ENCODE peak calls at places on chromosomes 13 and 19, in five cellular contexts. One of them, this sample, is unnamed. For H3K36me3, the result is how much of the 10 kb centered on the place peaks cover.

GRCh38 chr19:47143322-47144073 is 12.9 kb downstream of the SAE1 start:
- DNase-seq in CD8-positive, alpha-beta memory T cell: no peak
- DNase-seq in NT2/D1: no peak
- DNase-seq in heart left ventricle: no peak
- DNase-seq in cardiac muscle cell: no peak
- DNase-seq in this sample: no peak

GRCh38 chr19:35268546-35269424 is at the start of gene USF2:
- DNase-seq in heart left ventricle: peak
- DNase-seq in cardiac muscle cell: peak
- DNase-seq in NT2/D1: no peak
- DNase-seq in CD8-positive, alpha-beta memory T cell: peak
- DNase-seq in this sample: peak

GRCh38 chr19:38932425-38933179 is 1.9 kb downstream of the MRPS12 start:
- DNase-seq in CD8-positive, alpha-beta memory T cell: no peak
- DNase-seq in cardiac muscle cell: peak
- DNase-seq in heart left ventricle: no peak
- DNase-seq in NT2/D1: peak
- DNase-seq in this sample: peak

GRCh38 chr19:16452321-16452720 is 19.4 kb downstream of the EPS15L1 start:
- DNase-seq in heart left ventricle: no peak
- DNase-seq in CD8-positive, alpha-beta memory T cell: no peak
- DNase-seq in NT2/D1: peak
- DNase-seq in cardiac muscle cell: peak
- DNase-seq in this sample: no peak

GRCh38 chr13:75635621-75636338 is at the start of gene LMO7:
- DNase-seq in cardiac muscle cell: peak
- DNase-seq in heart left ventricle: peak
- DNase-seq in NT2/D1: no peak
- DNase-seq in CD8-positive, alpha-beta memory T cell: peak
- DNase-seq in this sample: peak

GRCh38 chr19:16336571-16336970 is 11.9 kb downstream of the KLF2 start:
- DNase-seq in NT2/D1: no peak
- DNase-seq in CD8-positive, alpha-beta memory T cell: no peak
- DNase-seq in heart left ventricle: no peak
- DNase-seq in cardiac muscle cell: no peak
- DNase-seq in this sample: no peak

GRCh38 chr19:13731147-13731964 is 33.0 kb upstream of the MRI1 start:
- DNase-seq in CD8-positive, alpha-beta memory T cell: peak
- DNase-seq in cardiac muscle cell: peak
- DNase-seq in heart left ventricle: peak
- DNase-seq in NT2/D1: peak
- DNase-seq in this sample: peak

GRCh38 chr19:51147663-51148062 is 5.6 kb downstream of the SIGLEC7 start:
- DNase-seq in CD8-positive, alpha-beta memory T cell: no peak
- DNase-seq in heart left ventricle: no peak
- DNase-seq in cardiac muscle cell: no peak
- DNase-seq in NT2/D1: no peak
- DNase-seq in this sample: no peak

GRCh38 chr19:34835952-34836351 is 62.9 kb upstream of the ZNF599 start:
- DNase-seq in cardiac muscle cell: no peak
- DNase-seq in CD8-positive, alpha-beta memory T cell: no peak
- DNase-seq in NT2/D1: no peak
- DNase-seq in heart left ventricle: no peak
- DNase-seq in this sample: no peak

GRCh38 chr13:70370924-70371323 is 262.7 kb upstream of the KLHL1 start:
- DNase-seq in NT2/D1: no peak
- DNase-seq in CD8-positive, alpha-beta memory T cell: no peak
- DNase-seq in heart left ventricle: no peak
- DNase-seq in cardiac muscle cell: no peak
- DNase-seq in this sample: no peak

GRCh38 chr13:112896736-112897602 is 72.0 kb upstream of the MCF2L start:
- DNase-seq in NT2/D1: no peak
- DNase-seq in cardiac muscle cell: no peak
- DNase-seq in CD8-positive, alpha-beta memory T cell: no peak
- DNase-seq in heart left ventricle: peak
- DNase-seq in this sample: peak

GRCh38 chr19:38478273-38478971 is 44.9 kb downstream of the RYR1 start:
- DNase-seq in cardiac muscle cell: peak
- DNase-seq in NT2/D1: peak
- DNase-seq in heart left ventricle: no peak
- DNase-seq in CD8-positive, alpha-beta memory T cell: no peak
- DNase-seq in this sample: no peak

GRCh38 chr19:46287585-46287984 is 9.3 kb upstream of the HIF3A start:
- DNase-seq in heart left ventricle: no peak
- DNase-seq in CD8-positive, alpha-beta memory T cell: no peak
- DNase-seq in cardiac muscle cell: no peak
- DNase-seq in NT2/D1: no peak
- DNase-seq in this sample: no peak

GRCh38 chr13:44697058-44697457 is 120.9 kb upstream of the TSC22D1 start:
- DNase-seq in NT2/D1: no peak
- DNase-seq in CD8-positive, alpha-beta memory T cell: no peak
- DNase-seq in heart left ventricle: no peak
- DNase-seq in cardiac muscle cell: no peak
- DNase-seq in this sample: no peak

GRCh38 chr19:37692956-37693660 is 26.5 kb downstream of the ZNF607 start:
- DNase-seq in NT2/D1: no peak
- DNase-seq in CD8-positive, alpha-beta memory T cell: no peak
- DNase-seq in heart left ventricle: no peak
- DNase-seq in cardiac muscle cell: no peak
- DNase-seq in this sample: no peak

GRCh38 chr19:10882108-10882457 is 10.7 kb downstream of the CARM1 start:
- DNase-seq in cardiac muscle cell: peak
- DNase-seq in heart left ventricle: no peak
- DNase-seq in NT2/D1: no peak
- DNase-seq in CD8-positive, alpha-beta memory T cell: no peak
- DNase-seq in this sample: no peak

GRCh38 chr19:10885241-10886169 is 14.2 kb downstream of the CARM1 start:
- DNase-seq in NT2/D1: no peak
- DNase-seq in CD8-positive, alpha-beta memory T cell: no peak
- DNase-seq in cardiac muscle cell: no peak
- DNase-seq in heart left ventricle: no peak
- DNase-seq in this sample: no peak

GRCh38 chr19:10878253-10878652 is 6.9 kb downstream of the CARM1 start:
- DNase-seq in cardiac muscle cell: no peak
- DNase-seq in CD8-positive, alpha-beta memory T cell: no peak
- DNase-seq in NT2/D1: no peak
- DNase-seq in heart left ventricle: no peak
- DNase-seq in this sample: no peak

GRCh38 chr19:10884273-10884672 is 12.9 kb downstream of the CARM1 start:
- DNase-seq in cardiac muscle cell: peak
- DNase-seq in heart left ventricle: no peak
- DNase-seq in NT2/D1: no peak
- DNase-seq in CD8-positive, alpha-beta memory T cell: no peak
- DNase-seq in this sample: no peak

GRCh38 chr19:10881403-10882107 is 10.2 kb downstream of the CARM1 start:
- DNase-seq in heart left ventricle: no peak
- DNase-seq in NT2/D1: no peak
- DNase-seq in CD8-positive, alpha-beta memory T cell: no peak
- DNase-seq in cardiac muscle cell: peak
- DNase-seq in this sample: no peak
- H3K4me3 ChIP-seq in heart left ventricle: no peak
- H3K4me3 ChIP-seq in NT2/D1: no peak
- H3K4me3 ChIP-seq in CD8-positive, alpha-beta memory T cell: no peak
- H3K4me3 ChIP-seq in cardiac muscle cell: no peak
- H3K4me3 ChIP-seq in this sample: no peak

GRCh38 chr19:19054939-19055440 is 8.8 kb upstream of the SLC25A42 start:
- DNase-seq in cardiac muscle cell: no peak
- DNase-seq in heart left ventricle: peak
- DNase-seq in CD8-positive, alpha-beta memory T cell: no peak
- DNase-seq in NT2/D1: no peak
- DNase-seq in this sample: no peak

GRCh38 chr19:19056636-19057275 is 7.0 kb upstream of the SLC25A42 start:
- DNase-seq in heart left ventricle: no peak
- DNase-seq in cardiac muscle cell: no peak
- DNase-seq in NT2/D1: no peak
- DNase-seq in CD8-positive, alpha-beta memory T cell: no peak
- DNase-seq in this sample: no peak

GRCh38 chr19:19057317-19057716 is 6.5 kb upstream of the SLC25A42 start:
- DNase-seq in CD8-positive, alpha-beta memory T cell: no peak
- DNase-seq in NT2/D1: no peak
- DNase-seq in heart left ventricle: no peak
- DNase-seq in cardiac muscle cell: no peak
- DNase-seq in this sample: no peak

GRCh38 chr19:19054315-19054938 is 9.4 kb upstream of the SLC25A42 start:
- DNase-seq in cardiac muscle cell: no peak
- DNase-seq in heart left ventricle: no peak
- DNase-seq in CD8-positive, alpha-beta memory T cell: no peak
- DNase-seq in NT2/D1: no peak
- DNase-seq in this sample: no peak

DNA sequence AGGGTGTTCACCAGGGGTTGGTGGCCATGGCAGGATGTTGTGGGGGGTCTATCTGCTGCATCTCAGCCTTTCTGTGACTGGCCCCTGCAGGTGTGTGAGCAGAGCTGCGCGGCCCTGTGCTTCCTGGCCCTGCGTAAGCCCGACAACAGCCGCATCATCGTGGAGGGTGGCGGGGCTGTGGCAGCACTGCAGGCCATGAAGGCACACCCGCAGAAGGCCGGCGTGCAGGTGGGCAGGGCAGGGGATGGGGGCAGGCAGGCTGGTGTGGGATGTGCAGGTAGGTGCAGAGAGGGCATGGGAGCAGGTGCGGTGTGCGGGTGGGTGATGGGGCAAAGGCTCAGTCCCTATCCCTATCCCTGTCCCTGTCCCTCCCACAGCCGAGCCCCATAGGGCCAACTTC is 8.1 kb upstream of the SLC25A42 start:
- DNase-seq in NT2/D1: no peak
- DNase-seq in cardiac muscle cell: no peak
- DNase-seq in CD8-positive, alpha-beta memory T cell: no peak
- DNase-seq in heart left ventricle: no peak
- DNase-seq in this sample: no peak
- H3K36me3 ChIP-seq in NT2/D1: half or more
- H3K36me3 ChIP-seq in cardiac muscle cell: under half
- H3K36me3 ChIP-seq in CD8-positive, alpha-beta memory T cell: under half
- H3K36me3 ChIP-seq in heart left ventricle: under half
- H3K36me3 ChIP-seq in this sample: under half

GRCh38 chr19:3045885-3046603 is 16.3 kb downstream of the TLE5 start:
- DNase-seq in CD8-positive, alpha-beta memory T cell: no peak
- DNase-seq in NT2/D1: no peak
- DNase-seq in cardiac muscle cell: peak
- DNase-seq in heart left ventricle: no peak
- DNase-seq in this sample: no peak

GRCh38 chr19:3039641-3040077 is 10.6 kb upstream of the TLE2 start:
- DNase-seq in heart left ventricle: no peak
- DNase-seq in CD8-positive, alpha-beta memory T cell: no peak
- DNase-seq in cardiac muscle cell: no peak
- DNase-seq in NT2/D1: no peak
- DNase-seq in this sample: peak

GRCh38 chr19:3041756-3042517 is 12.9 kb upstream of the TLE2 start:
- DNase-seq in heart left ventricle: no peak
- DNase-seq in cardiac muscle cell: peak
- DNase-seq in NT2/D1: no peak
- DNase-seq in CD8-positive, alpha-beta memory T cell: no peak
- DNase-seq in this sample: no peak

GRCh38 chr19:3041302-3041701 is 12.2 kb upstream of the TLE2 start:
- DNase-seq in heart left ventricle: no peak
- DNase-seq in cardiac muscle cell: no peak
- DNase-seq in CD8-positive, alpha-beta memory T cell: no peak
- DNase-seq in NT2/D1: no peak
- DNase-seq in this sample: no peak

DNA sequence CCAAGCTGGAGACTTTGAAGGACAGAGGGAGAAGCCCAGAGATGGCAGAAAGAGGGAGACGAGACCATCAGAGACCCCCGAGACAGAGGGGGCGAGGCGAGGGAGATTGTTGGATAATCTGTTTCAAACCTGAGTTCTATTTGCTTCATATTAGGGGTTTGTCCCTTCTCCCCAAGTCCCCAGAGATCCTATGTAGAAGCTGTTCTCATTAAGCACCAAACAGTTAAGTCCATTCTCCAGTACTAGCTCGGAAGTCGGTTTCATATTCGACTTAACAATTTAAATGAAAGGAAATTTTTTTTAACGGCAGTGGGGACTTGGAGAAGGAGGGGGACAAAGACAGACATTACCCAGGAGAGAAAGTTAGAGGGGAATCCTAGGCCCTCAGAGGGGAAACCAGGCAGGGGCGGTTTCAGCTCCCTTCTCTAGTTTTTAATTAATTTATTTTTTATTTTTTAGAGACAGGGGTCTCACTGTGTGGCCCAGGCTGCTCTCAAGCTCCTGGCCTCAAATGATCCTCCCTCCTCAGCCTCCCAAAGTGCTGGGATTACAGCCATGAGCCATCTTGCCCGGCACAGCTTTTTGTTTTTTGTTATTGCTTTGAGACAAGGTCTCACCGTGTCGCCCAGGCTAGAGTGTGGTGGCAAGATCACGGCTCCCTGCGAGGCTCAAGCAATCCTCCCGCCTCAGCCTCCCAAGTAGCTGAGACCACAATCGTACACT is 13.6 kb upstream of the TLE2 start:
- DNase-seq in heart left ventricle: no peak
- DNase-seq in NT2/D1: no peak
- DNase-seq in CD8-positive, alpha-beta memory T cell: no peak
- DNase-seq in cardiac muscle cell: no peak
- DNase-seq in this sample: no peak
- H3K4me3 ChIP-seq in heart left ventricle: no peak
- H3K4me3 ChIP-seq in NT2/D1: no peak
- H3K4me3 ChIP-seq in CD8-positive, alpha-beta memory T cell: no peak
- H3K4me3 ChIP-seq in cardiac muscle cell: no peak
- H3K4me3 ChIP-seq in this sample: no peak

GRCh38 chr13:67145950-67146349 is 84.2 kb downstream of the PCDH9 start:
- DNase-seq in CD8-positive, alpha-beta memory T cell: no peak
- DNase-seq in heart left ventricle: no peak
- DNase-seq in NT2/D1: no peak
- DNase-seq in cardiac muscle cell: no peak
- DNase-seq in this sample: no peak

GRCh38 chr13:67143544-67144115 is 86.5 kb downstream of the PCDH9 start:
- DNase-seq in heart left ventricle: no peak
- DNase-seq in cardiac muscle cell: no peak
- DNase-seq in NT2/D1: no peak
- DNase-seq in CD8-positive, alpha-beta memory T cell: no peak
- DNase-seq in this sample: no peak

GRCh38 chr13:67147257-67148218 is 82.6 kb downstream of the PCDH9 start:
- DNase-seq in NT2/D1: peak
- DNase-seq in cardiac muscle cell: peak
- DNase-seq in heart left ventricle: no peak
- DNase-seq in CD8-positive, alpha-beta memory T cell: no peak
- DNase-seq in this sample: no peak

GRCh38 chr13:67148219-67148583 is 81.9 kb downstream of the PCDH9 start:
- DNase-seq in CD8-positive, alpha-beta memory T cell: no peak
- DNase-seq in NT2/D1: no peak
- DNase-seq in heart left ventricle: no peak
- DNase-seq in cardiac muscle cell: no peak
- DNase-seq in this sample: no peak

DNA sequence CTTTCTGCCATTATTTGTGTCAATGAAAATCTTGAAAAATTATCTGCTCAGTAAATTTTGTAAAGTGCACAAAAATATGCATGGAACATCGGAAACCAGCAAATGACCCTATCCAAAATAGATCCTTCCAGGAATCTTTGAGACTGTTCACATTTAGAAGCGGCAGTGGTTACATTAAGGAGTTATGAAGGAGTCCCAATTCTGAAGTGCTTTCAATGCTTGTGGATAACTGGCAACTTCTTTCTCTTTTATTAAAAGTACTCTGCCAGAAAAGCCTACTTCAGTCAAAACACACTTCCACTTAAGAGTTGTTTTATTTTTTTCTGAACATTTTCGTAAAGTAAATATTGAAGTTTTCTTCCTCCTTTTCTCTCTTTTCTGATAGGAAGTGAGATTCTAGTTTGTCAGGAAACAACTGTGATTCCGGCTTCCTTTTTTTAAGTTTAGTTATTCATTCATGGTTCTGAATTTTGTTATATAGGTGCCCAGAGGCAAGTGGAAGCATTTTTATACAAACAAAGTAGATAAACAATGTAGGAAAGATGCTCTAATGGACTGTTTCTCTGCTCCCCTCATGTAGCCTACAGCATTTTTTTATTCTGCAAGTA is 83.5 kb downstream of the PCDH9 start:
- DNase-seq in CD8-positive, alpha-beta memory T cell: no peak
- DNase-seq in cardiac muscle cell: no peak
- DNase-seq in heart left ventricle: no peak
- DNase-seq in NT2/D1: no peak
- DNase-seq in this sample: no peak
- H3K36me3 ChIP-seq in CD8-positive, alpha-beta memory T cell: under half
- H3K36me3 ChIP-seq in cardiac muscle cell: under half
- H3K36me3 ChIP-seq in heart left ventricle: under half
- H3K36me3 ChIP-seq in NT2/D1: under half
- H3K36me3 ChIP-seq in this sample: under half